ENCODE peak calls at places on chromosomes 13 and 19, in seven cellular contexts. One of them, this sample, is unnamed.

GRCh38 chr19:44973982-44974735 is 19.0 kb downstream of the CLPTM1 start:
- DNase-seq in keratinocyte: no peak
- DNase-seq in activated gamma-delta T cell treated with Interleukin-2 at 50 U/mL for 16 hours: no peak
- DNase-seq in ACHN: no peak
- DNase-seq in germinal center: no peak
- DNase-seq in amniotic epithelial cell: no peak
- DNase-seq in HCEC 1CT: no peak
- DNase-seq in this sample: no peak

GRCh38 chr19:39679056-39679790 is 23.5 kb downstream of the LGALS16 start:
- DNase-seq in keratinocyte: no peak
- DNase-seq in amniotic epithelial cell: no peak
- DNase-seq in activated gamma-delta T cell treated with Interleukin-2 at 50 U/mL for 16 hours: no peak
- DNase-seq in ACHN: no peak
- DNase-seq in HCEC 1CT: no peak
- DNase-seq in germinal center: no peak
- DNase-seq in this sample: no peak

GRCh38 chr13:110340812-110341444 is 33.8 kb downstream of the COL4A2 start:
- DNase-seq in amniotic epithelial cell: peak; percentile 75
- DNase-seq in ACHN: no peak
- DNase-seq in HCEC 1CT: peak; percentile 89
- DNase-seq in germinal center: no peak
- DNase-seq in keratinocyte: no peak
- DNase-seq in activated gamma-delta T cell treated with Interleukin-2 at 50 U/mL for 16 hours: peak; percentile 45
- DNase-seq in this sample: no peak

GRCh38 chr13:45575830-45576180 is 39.7 kb downstream of the ERICH6B start:
- DNase-seq in activated gamma-delta T cell treated with Interleukin-2 at 50 U/mL for 16 hours: no peak
- DNase-seq in keratinocyte: no peak
- DNase-seq in ACHN: no peak
- DNase-seq in HCEC 1CT: no peak
- DNase-seq in amniotic epithelial cell: no peak
- DNase-seq in germinal center: no peak
- DNase-seq in this sample: no peak

GRCh38 chr13:113882716-113883115 is 18.8 kb upstream of the GAS6 start:
- DNase-seq in HCEC 1CT: no peak
- DNase-seq in ACHN: no peak
- DNase-seq in amniotic epithelial cell: no peak
- DNase-seq in keratinocyte: no peak
- DNase-seq in activated gamma-delta T cell treated with Interleukin-2 at 50 U/mL for 16 hours: no peak
- DNase-seq in germinal center: no peak
- DNase-seq in this sample: no peak

GRCh38 chr19:11659612-11660011 is 62.3 kb downstream of the ZNF627 start:
- DNase-seq in HCEC 1CT: no peak
- DNase-seq in amniotic epithelial cell: no peak
- DNase-seq in ACHN: peak; percentile 7
- DNase-seq in activated gamma-delta T cell treated with Interleukin-2 at 50 U/mL for 16 hours: no peak
- DNase-seq in germinal center: no peak
- DNase-seq in keratinocyte: no peak
- DNase-seq in this sample: peak; percentile 32

GRCh38 chr19:18848860-18849661 is 17.3 kb downstream of the UPF1 start:
- DNase-seq in HCEC 1CT: peak; percentile 39
- DNase-seq in keratinocyte: no peak
- DNase-seq in germinal center: peak; percentile 34
- DNase-seq in activated gamma-delta T cell treated with Interleukin-2 at 50 U/mL for 16 hours: no peak
- DNase-seq in amniotic epithelial cell: peak; percentile 42
- DNase-seq in ACHN: no peak
- DNase-seq in this sample: no peak

GRCh38 chr19:29092712-29093552 is 120.0 kb downstream of the UQCRFS1 start:
- DNase-seq in HCEC 1CT: no peak
- DNase-seq in amniotic epithelial cell: no peak
- DNase-seq in keratinocyte: no peak
- DNase-seq in ACHN: no peak
- DNase-seq in activated gamma-delta T cell treated with Interleukin-2 at 50 U/mL for 16 hours: no peak
- DNase-seq in germinal center: no peak
- DNase-seq in this sample: no peak

GRCh38 chr13:99694251-99694650 is 193.0 kb downstream of the TM9SF2 start:
- DNase-seq in germinal center: no peak
- DNase-seq in HCEC 1CT: no peak
- DNase-seq in keratinocyte: no peak
- DNase-seq in amniotic epithelial cell: no peak
- DNase-seq in ACHN: no peak
- DNase-seq in activated gamma-delta T cell treated with Interleukin-2 at 50 U/mL for 16 hours: no peak
- DNase-seq in this sample: no peak

GRCh38 chr13:57969961-57970360 is 338.4 kb downstream of the PCDH17 start:
- DNase-seq in amniotic epithelial cell: no peak
- DNase-seq in HCEC 1CT: no peak
- DNase-seq in germinal center: no peak
- DNase-seq in activated gamma-delta T cell treated with Interleukin-2 at 50 U/mL for 16 hours: no peak
- DNase-seq in keratinocyte: no peak
- DNase-seq in ACHN: no peak
- DNase-seq in this sample: no peak

GRCh38 chr19:45895519-45895972 is 6.9 kb downstream of the MYPOP start:
- DNase-seq in amniotic epithelial cell: no peak
- DNase-seq in activated gamma-delta T cell treated with Interleukin-2 at 50 U/mL for 16 hours: no peak
- DNase-seq in ACHN: no peak
- DNase-seq in HCEC 1CT: no peak
- DNase-seq in keratinocyte: no peak
- DNase-seq in germinal center: no peak
- DNase-seq in this sample: no peak

GRCh38 chr19:4060621-4061177 is 6.0 kb downstream of the ZBTB7A start:
- DNase-seq in HCEC 1CT: no peak
- DNase-seq in amniotic epithelial cell: no peak
- DNase-seq in ACHN: no peak
- DNase-seq in germinal center: no peak
- DNase-seq in keratinocyte: no peak
- DNase-seq in activated gamma-delta T cell treated with Interleukin-2 at 50 U/mL for 16 hours: no peak
- DNase-seq in this sample: no peak

GRCh38 chr13:51923983-51924539 is 62.3 kb downstream of the CCDC70 start:
- DNase-seq in ACHN: peak; percentile 24
- DNase-seq in amniotic epithelial cell: no peak
- DNase-seq in germinal center: no peak
- DNase-seq in activated gamma-delta T cell treated with Interleukin-2 at 50 U/mL for 16 hours: no peak
- DNase-seq in keratinocyte: no peak
- DNase-seq in HCEC 1CT: no peak
- DNase-seq in this sample: no peak

This sample was measured in RKO.